ENCODE peak calls at places on chromosome 15, in six cellular contexts. F, Z, N, P, L and E are unnamed samples.

GRCh38 chr15:40096094-40096876 is 12.4 kb downstream of the BMF start:
- DNase-seq in L (no peak), N (no peak), P (no peak), Z (no peak), F (no peak), E (peak; percentile 64)

GRCh38 chr15:34841220-34841841 is 46.0 kb upstream of the ACTC1 start:
- DNase-seq in F (no peak), Z (no peak), N (no peak), P (no peak), L (no peak), E (no peak)

GRCh38 chr15:45495588-45495987 is 27.0 kb downstream of the SLC30A4 start:
- DNase-seq in Z (no peak), N (no peak), F (no peak), P (no peak), L (no peak), E (no peak)

GRCh38 chr15:39488498-39488897 is 92.4 kb upstream of the THBS1 start:
- DNase-seq in Z (no peak), L (no peak), N (no peak), F (no peak), P (no peak), E (no peak)

GRCh38 chr15:23532019-23532418 is 33.5 kb upstream of the MKRN3 start:
- DNase-seq in F (no peak), L (no peak), Z (no peak), P (no peak), N (no peak), E (no peak)

GRCh38 chr15:74821091-74821789 is 5.2 kb upstream of the CPLX3 start:
- DNase-seq in P (peak; percentile 49), L (no peak), N (no peak), F (no peak), Z (peak; percentile 80), E (peak; percentile 94)

GRCh38 chr15:83436513-83437158 is 10.5 kb upstream of the SH3GL3 start:
- DNase-seq in N (no peak), L (no peak), Z (no peak), F (no peak), P (peak; percentile 81), E (peak; percentile 2)

GRCh38 chr15:73284073-73284472 is 84.7 kb downstream of the HCN4 start:
- DNase-seq in F (no peak), L (no peak), Z (no peak), P (no peak), N (no peak), E (peak; percentile 16)

GRCh38 chr15:27133244-27133643 is 162.3 kb downstream of the GABRG3 start:
- DNase-seq in P (no peak), F (no peak), Z (no peak), N (no peak), L (no peak), E (no peak)

GRCh38 chr15:31801152-31801551 is 229.2 kb upstream of the CHRNA7 start:
- DNase-seq in Z (no peak), L (peak; percentile 79), P (no peak), F (no peak), N (no peak), E (no peak)

GRCh38 chr15:88125578-88125977 is 131.0 kb downstream of the NTRK3 start:
- DNase-seq in Z (no peak), F (no peak), P (no peak), L (no peak), N (no peak), E (no peak)

GRCh38 chr15:20345401-20345958 is 196.1 kb downstream of the GOLGA6L6 start:
- DNase-seq in L (no peak), Z (peak; percentile 56), F (peak; percentile 62), P (no peak), N (peak; percentile 92), E (no peak)

GRCh38 chr15:61196711-61197110 is 32.4 kb downstream of the RORA start:
- DNase-seq in N (no peak), P (no peak), L (no peak), F (no peak), Z (no peak), E (no peak)

GRCh38 chr15:67067161-67067853 is 1.9 kb downstream of the SMAD3 start:
- DNase-seq in P (peak; percentile 81), L (no peak), N (no peak), Z (no peak), F (no peak), E (peak; percentile 52)

GRCh38 chr15:73334086-73334485 is 34.7 kb downstream of the HCN4 start:
- DNase-seq in L (no peak), F (no peak), P (no peak), Z (no peak), N (peak; percentile 75), E (no peak)

GRCh38 chr15:64344651-64345262 is 11.2 kb downstream of the CSNK1G1 start:
- DNase-seq in N (no peak), Z (no peak), F (no peak), P (no peak), L (no peak), E (no peak)

GRCh38 chr15:91627473-91628309 is 225.8 kb upstream of the SLCO3A1 start:
- DNase-seq in Z (no peak), F (no peak), N (no peak), P (no peak), L (peak; percentile 78), E (no peak)

GRCh38 chr15:73375755-73376305 is 7.1 kb upstream of the HCN4 start:
- DNase-seq in P (no peak), F (no peak), N (no peak), L (peak; percentile 61), Z (no peak), E (no peak)

GRCh38 chr15:67584157-67584556 is 41.7 kb downstream of the MAP2K5 start:
- DNase-seq in F (no peak), N (no peak), Z (no peak), P (no peak), L (no peak), E (no peak)

GRCh38 chr15:62119926-62120273 is 45.2 kb downstream of the C2CD4B start:
- DNase-seq in P (no peak), N (no peak), L (no peak), F (no peak), Z (no peak), E (no peak)

GRCh38 chr15:64911317-64912186 is at the start of gene ANKDD1A:
- DNase-seq in Z (peak; percentile 64), P (peak; percentile 91), N (no peak), F (peak; percentile 81), L (peak; percentile 79), E (peak; percentile 31)

GRCh38 chr15:99249270-99249817 is at the start of gene TTC23:
- DNase-seq in P (peak; percentile 76), L (no peak), Z (no peak), F (no peak), N (no peak), E (peak; percentile 20)

GRCh38 chr15:22888120-22888859 is 49.8 kb downstream of the NIPA2 start:
- DNase-seq in F (no peak), P (no peak), Z (no peak), N (no peak), L (no peak), E (no peak)

GRCh38 chr15:101411085-101411484 is 78.4 kb downstream of the PCSK6 start:
- DNase-seq in N (no peak), P (no peak), Z (no peak), L (no peak), F (no peak), E (no peak)

GRCh38 chr15:51907136-51907862 is 64.3 kb downstream of the LEO1 start:
- DNase-seq in N (no peak), F (no peak), P (peak; percentile 60), L (no peak), Z (no peak), E (no peak)

GRCh38 chr15:77266708-77267387 is 153.1 kb downstream of the PEAK1 start:
- DNase-seq in Z (no peak), N (no peak), P (no peak), F (no peak), L (no peak), E (no peak)

GRCh38 chr15:34679326-34679725 is 75.5 kb downstream of the GJD2 start:
- DNase-seq in Z (no peak), L (no peak), P (no peak), F (no peak), N (no peak), E (no peak)

GRCh38 chr15:73697033-73697467 is 12.9 kb downstream of the CD276 start:
- DNase-seq in P (peak; percentile 80), F (peak; percentile 89), N (peak; percentile 92), L (peak; percentile 91), Z (no peak), E (peak; percentile 74)

GRCh38 chr15:74884428-74885223 is 5.2 kb upstream of the MPI start:
- DNase-seq in Z (no peak), P (no peak), N (no peak), L (no peak), F (no peak), E (no peak)

GRCh38 chr15:71149645-71150557 is 34.6 kb downstream of the THSD4 start:
- DNase-seq in F (no peak), N (no peak), Z (no peak), L (peak; percentile 57), P (no peak), E (no peak)

GRCh38 chr15:77352932-77353331 is 67.0 kb downstream of the PEAK1 start:
- DNase-seq in L (no peak), P (no peak), N (no peak), F (no peak), Z (no peak), E (no peak)

GRCh38 chr15:26073430-26074333 is 210.6 kb upstream of the ATP10A start:
- DNase-seq in P (no peak), Z (no peak), F (no peak), L (no peak), N (no peak), E (no peak)

GRCh38 chr15:69793436-69793782 is 304.3 kb downstream of the TLE3 start:
- DNase-seq in F (no peak), Z (no peak), P (no peak), L (no peak), N (peak; percentile 67), E (no peak)

GRCh38 chr15:89442671-89443307 is 53.6 kb downstream of the RHCG start:
- DNase-seq in L (no peak), F (peak; percentile 74), Z (peak; percentile 51), N (no peak), P (peak; percentile 94), E (peak; percentile 82)

GRCh38 chr15:43518073-43518761 is 809 bp downstream of the MAP1A start:
- DNase-seq in L (no peak), P (peak; percentile 65), Z (peak; percentile 51), F (no peak), N (peak; percentile 77), E (peak; percentile 74)

GRCh38 chr15:58830556-58830955 is 59.5 kb downstream of the MINDY2 start:
- DNase-seq in Z (no peak), F (no peak), P (no peak), N (no peak), L (no peak), E (no peak)

GRCh38 chr15:89359471-89360293 is 25.1 kb upstream of the POLG start:
- DNase-seq in F (no peak), L (no peak), P (peak; percentile 35), N (no peak), Z (peak; percentile 50), E (no peak)

GRCh38 chr15:48851956-48852355 is 26.0 kb upstream of the EID1 start:
- DNase-seq in N (no peak), L (no peak), P (no peak), Z (no peak), F (no peak), E (no peak)

GRCh38 chr15:80462111-80462510 is 57.9 kb downstream of the ARNT2 start:
- DNase-seq in F (no peak), N (no peak), P (no peak), L (no peak), Z (no peak), E (no peak)